ENCODE peak calls at places on chromosomes 11 and 22, in four cellular contexts. N is ELR; G is HT-29; D is activated naive CD4-positive, alpha-beta T cell treated with anti-CD3 and anti-CD28 coated beads, Interleukin-2, amount 50 U/mL, for 16 hours. B is an unnamed sample.

GRCh38 chr22:49203863-49204598 is 623.6 kb downstream of the BRD1 start:
- DNase-seq in D (no peak), N (no peak), G (no peak), B (no peak)

GRCh38 chr11:113534625-113535024 is 59.4 kb upstream of the DRD2 start:
- DNase-seq in G (no peak), D (no peak), N (no peak), B (no peak)

GRCh38 chr22:23263651-23264555 is 83.6 kb downstream of the BCR start:
- DNase-seq in G (no peak), N (no peak), D (no peak), B (no peak)

GRCh38 chr11:77819921-77820564 is 479 bp downstream of the RSF1 start:
- DNase-seq in D (peak; percentile 39), N (peak; percentile 54), G (peak; percentile 50), B (peak; percentile 82)

GRCh38 chr11:35635933-35636332 is 17.7 kb downstream of the FJX1 start:
- DNase-seq in N (no peak), D (no peak), G (no peak), B (no peak)

GRCh38 chr11:31967404-31967950 is 123.4 kb upstream of the RCN1 start:
- DNase-seq in G (no peak), N (no peak), D (no peak), B (no peak)

GRCh38 chr11:65501005-65501529 is 2.2 kb downstream of the MALAT1 start:
- DNase-seq in G (no peak), N (peak; percentile 43), D (no peak), B (no peak)

GRCh38 chr11:65851811-65852507 is 6.0 kb downstream of the CFL1 start:
- DNase-seq in N (no peak), D (no peak), G (peak; percentile 34), B (no peak)

GRCh38 chr22:19978748-19979147 is 37.1 kb upstream of the TXNRD2 start:
- DNase-seq in G (no peak), N (no peak), D (no peak), B (no peak)

GRCh38 chr22:33302049-33302545 is 243.9 kb upstream of the SYN3 start:
- DNase-seq in D (peak; percentile 44), G (peak; percentile 79), N (peak; percentile 15), B (peak; percentile 88)

GRCh38 chr11:96051820-96052219 is 127.9 kb upstream of the MTMR2 start:
- DNase-seq in N (peak; percentile 65), D (no peak), G (no peak), B (no peak)

GRCh38 chr22:50308986-50309600 is 1.6 kb upstream of the PLXNB2 start:
- DNase-seq in G (no peak), D (no peak), N (no peak), B (no peak)

GRCh38 chr11:71485466-71485865 is 32.5 kb downstream of the NADSYN1 start:
- DNase-seq in N (no peak), G (no peak), D (no peak), B (no peak)